ENCODE peak calls at places on chromosomes 16 and 17, in nine cellular contexts. L is endothelial cell of umbilical vein; H is activated CD4-positive, alpha-beta T cell treated with anti-CD3 and anti-CD28 coated beads, Interleukin-2, amount 10 ng/mL, durations not matched to agents 7 days and 5 days; J is CD4-positive, alpha-beta memory T cell; O is neural crest cell; X is C1 segment of cervical spinal cord; T is RWPE1; U is T-helper 1 cell; P is brain microvascular endothelial cell. W is an unnamed sample.

GRCh38 chr16:63617047-63617989 is 1504.5 kb downstream of the CDH11 start:
- DNase-seq in L (peak; percentile 3), H (no peak), J (no peak), O (no peak), X (peak; percentile 45), T (no peak), U (peak; percentile 10), P (peak; percentile 1), W (no peak)

GRCh38 chr17:51365090-51365489 is 104.7 kb downstream of the UTP18 start:
- DNase-seq in L (peak; percentile 2), H (peak; percentile 14), J (no peak), O (no peak), X (no peak), T (no peak), U (no peak), P (no peak), W (no peak)

GRCh38 chr16:2817496-2818277 is 650 bp downstream of the PRSS21 start:
- DNase-seq in L (no peak), H (no peak), J (no peak), O (no peak), X (no peak), T (no peak), U (no peak), P (no peak), W (no peak)

GRCh38 chr17:74859439-74860228 is at the start of gene GRIN2C:
- DNase-seq in L (no peak), H (peak; percentile 19), J (peak; percentile 43), O (peak; percentile 29), X (no peak), T (no peak), U (no peak), P (no peak), W (no peak)

GRCh38 chr16:8631818-8632217 is 10.3 kb downstream of the METTL22 start:
- DNase-seq in L (no peak), H (no peak), J (no peak), O (no peak), X (no peak), T (no peak), U (no peak), P (no peak), W (no peak)

GRCh38 chr16:400061-400540 is 1.6 kb upstream of the DECR2 start:
- DNase-seq in L (no peak), H (no peak), J (no peak), O (no peak), X (no peak), T (no peak), U (no peak), P (no peak), W (no peak)

GRCh38 chr17:78361227-78361683 is 1.4 kb upstream of the SOCS3 start:
- DNase-seq in L (no peak), H (no peak), J (no peak), O (no peak), X (no peak), T (no peak), U (no peak), P (no peak), W (no peak)

GRCh38 chr16:25141648-25142047 is 30.1 kb downstream of the LCMT1 start:
- DNase-seq in L (no peak), H (no peak), J (no peak), O (no peak), X (no peak), T (no peak), U (no peak), P (no peak), W (peak; percentile 57)

GRCh38 chr16:57690782-57691471 is 3.7 kb upstream of the DRC7 start:
- DNase-seq in L (no peak), H (no peak), J (no peak), O (no peak), X (no peak), T (no peak), U (no peak), P (no peak), W (no peak)

GRCh38 chr17:29059281-29059680 is 16.3 kb downstream of the PIPOX start:
- DNase-seq in L (no peak), H (no peak), J (no peak), O (no peak), X (no peak), T (peak; percentile 30), U (no peak), P (peak; percentile 16), W (peak; percentile 67)

W was measured in astrocyte.